ENCODE peak calls at places on chromosomes 16 and 17, in eight cellular contexts. A is NCI-H2107, P is non-pigmented ciliary epithelial cell, T is IMR-90, G is T1000, Q is hippocampal formation, Z is fibroblast of lung, E is renal cortical epithelial cell. M is an unnamed sample.
A peak's percentile ranks its signal among the peaks of the same experiment; 100 is the strongest.

GRCh38 chr16:86869288-86870022 is 291.1 kb downstream of the FOXL1 start:
- DNase-seq in A (no peak), P (no peak), T (no peak), G (no peak), Q (no peak), Z (no peak), E (no peak), M (no peak)

GRCh38 chr16:84088695-84089395 is 27.9 kb downstream of the MBTPS1 start:
- DNase-seq in A (peak; percentile 22), P (no peak), T (no peak), G (no peak), Q (no peak), Z (no peak), E (no peak), M (no peak)

GRCh38 chr16:51134269-51134812 is 16.7 kb downstream of the SALL1 start:
- DNase-seq in A (no peak), P (no peak), T (no peak), G (no peak), Q (no peak), Z (no peak), E (no peak), M (no peak)

GRCh38 chr16:35631261-35631945 is 2172.0 kb downstream of the TP53TG3F start:
- DNase-seq in A (no peak), P (no peak), T (no peak), G (no peak), Q (no peak), Z (no peak), E (peak; percentile 89), M (no peak)

GRCh38 chr17:46771601-46772012 is 46.9 kb downstream of the WNT3 start:
- DNase-seq in A (no peak), P (no peak), T (no peak), G (no peak), Q (no peak), Z (peak; percentile 30), E (no peak), M (no peak)

GRCh38 chr17:47708864-47709541 is 15.0 kb downstream of the TBKBP1 start:
- DNase-seq in A (no peak), P (no peak), T (peak; percentile 31), G (no peak), Q (no peak), Z (peak; percentile 63), E (no peak), M (no peak)

GRCh38 chr16:88548131-88548874 is 21.9 kb upstream of the ZC3H18 start:
- DNase-seq in A (no peak), P (no peak), T (no peak), G (no peak), Q (no peak), Z (no peak), E (no peak), M (no peak)

GRCh38 chr17:419073-419735 is 66.6 kb upstream of the RPH3AL start:
- DNase-seq in A (no peak), P (no peak), T (no peak), G (no peak), Q (no peak), Z (no peak), E (no peak), M (no peak)

GRCh38 chr16:75251280-75252048 is at the start of gene BCAR1:
- DNase-seq in A (no peak), P (peak; percentile 62), T (peak; percentile 93), G (peak; percentile 74), Q (peak; percentile 78), Z (peak; percentile 90), E (peak; percentile 61), M (no peak)

GRCh38 chr17:45234641-45235040 is 13.0 kb downstream of the FMNL1 start:
- DNase-seq in A (no peak), P (no peak), T (no peak), G (no peak), Q (no peak), Z (no peak), E (no peak), M (no peak)

GRCh38 chr17:78113804-78114785 is 14.5 kb downstream of the TMC6 start:
- DNase-seq in A (no peak), P (no peak), T (no peak), G (no peak), Q (no peak), Z (no peak), E (no peak), M (no peak)

GRCh38 chr17:2103456-2103855 is 48.6 kb downstream of the HIC1 start:
- DNase-seq in A (no peak), P (no peak), T (no peak), G (no peak), Q (no peak), Z (no peak), E (no peak), M (no peak)

GRCh38 chr17:9456265-9456664 is 119.4 kb downstream of the STX8 start:
- DNase-seq in A (no peak), P (no peak), T (no peak), G (no peak), Q (no peak), Z (no peak), E (no peak), M (no peak)

GRCh38 chr16:88697831-88698693 is 8.1 kb downstream of the RNF166 start:
- DNase-seq in A (no peak), P (no peak), T (no peak), G (no peak), Q (no peak), Z (no peak), E (no peak), M (no peak)

GRCh38 chr16:24537474-24538337 is 1.7 kb upstream of the RBBP6 start:
- DNase-seq in A (no peak), P (no peak), T (no peak), G (no peak), Q (no peak), Z (no peak), E (no peak), M (no peak)

GRCh38 chr17:20975566-20975965 is 67.2 kb downstream of the USP22 start:
- DNase-seq in A (no peak), P (no peak), T (peak; percentile 25), G (no peak), Q (no peak), Z (no peak), E (no peak), M (no peak)

GRCh38 chr16:24336491-24336890 is 80.4 kb downstream of the CACNG3 start:
- DNase-seq in A (no peak), P (no peak), T (no peak), G (no peak), Q (no peak), Z (no peak), E (no peak), M (no peak)

GRCh38 chr16:89994389-89994720 is 24.9 kb downstream of the DBNDD1 start:
- DNase-seq in A (no peak), P (no peak), T (no peak), G (no peak), Q (no peak), Z (no peak), E (no peak), M (no peak)

GRCh38 chr17:14621826-14622621 is 321.1 kb downstream of the HS3ST3B1 start:
- DNase-seq in A (no peak), P (no peak), T (no peak), G (no peak), Q (no peak), Z (no peak), E (no peak), M (no peak)

GRCh38 chr17:4968166-4968915 is 724 bp upstream of the SPAG7 start:
- DNase-seq in A (no peak), P (no peak), T (no peak), G (no peak), Q (no peak), Z (no peak), E (peak; percentile 64), M (no peak)

GRCh38 chr17:18184143-18185007 is 747 bp downstream of the ALKBH5 start:
- DNase-seq in A (no peak), P (no peak), T (peak; percentile 55), G (no peak), Q (no peak), Z (peak; percentile 48), E (no peak), M (no peak)

GRCh38 chr17:43608313-43608712 is 53.4 kb downstream of the MEOX1 start:
- DNase-seq in A (no peak), P (no peak), T (peak; percentile 70), G (peak; percentile 55), Q (no peak), Z (peak; percentile 56), E (peak; percentile 70), M (no peak)

GRCh38 chr17:36501963-36502362 is 15.5 kb downstream of the ZNHIT3 start:
- DNase-seq in A (no peak), P (no peak), T (no peak), G (no peak), Q (no peak), Z (no peak), E (no peak), M (no peak)